ENCODE peak calls at places on chromosomes 11 and 22, in four cellular contexts. Q, P, Y and V are unnamed samples.
A peak's percentile ranks its signal among the peaks of the same experiment; 100 is the strongest.

GRCh38 chr11:10373340-10373739 is 68.5 kb downstream of the ADM start:
- DNase-seq in Q (no peak), P (no peak), Y (no peak), V (no peak)

GRCh38 chr11:75429902-75430691 is 2.9 kb downstream of the KLHL35 start:
- DNase-seq in P (no peak), Y (peak; percentile 84), Q (peak; percentile 90), V (peak; percentile 83)

GRCh38 chr11:128595221-128595620 is 7.9 kb upstream of the ETS1 start:
- DNase-seq in Q (no peak), P (no peak), Y (no peak), V (no peak)

GRCh38 chr11:81165164-81165563 is 1568.5 kb downstream of the FAM181B start:
- DNase-seq in Y (no peak), Q (no peak), P (no peak), V (no peak)

GRCh38 chr22:37998543-37998942 is 14.2 kb upstream of the SOX10 start:
- DNase-seq in P (no peak), Q (no peak), Y (no peak), V (no peak)

GRCh38 chr22:31120230-31120629 is 2.5 kb upstream of the INPP5J start:
- DNase-seq in Y (no peak), Q (no peak), P (no peak), V (no peak)

GRCh38 chr11:71505781-71506180 is 21.3 kb upstream of the KRTAP5-7 start:
- DNase-seq in Q (peak; percentile 69), P (no peak), Y (no peak), V (no peak)

GRCh38 chr11:23284626-23285025 is 424.4 kb upstream of the CCDC179 start:
- DNase-seq in Q (no peak), P (no peak), Y (no peak), V (no peak)

GRCh38 chr11:117457031-117457785 is 129.6 kb downstream of the CEP164 start:
- DNase-seq in Y (no peak), P (no peak), Q (no peak), V (no peak)

GRCh38 chr11:119501777-119502405 is 78.9 kb upstream of the THY1 start:
- DNase-seq in Q (no peak), Y (no peak), P (no peak), V (no peak)

GRCh38 chr22:29216873-29217666 is 11.4 kb downstream of the EMID1 start:
- DNase-seq in Q (no peak), Y (no peak), P (no peak), V (peak; percentile 45)

GRCh38 chr22:44024288-44024908 is at the start of gene PARVB:
- DNase-seq in P (no peak), Q (no peak), Y (peak; percentile 50), V (peak; percentile 44)

GRCh38 chr22:43090130-43090789 is 1.1 kb upstream of the TTLL1 start:
- DNase-seq in Q (no peak), Y (no peak), P (peak; percentile 87), V (peak; percentile 83)

GRCh38 chr11:116217006-116217405 is 555.8 kb downstream of the BUD13 start:
- DNase-seq in Y (peak; percentile 31), Q (no peak), P (no peak), V (no peak)

GRCh38 chr22:30217698-30218565 is 28.6 kb downstream of the LIF start:
- DNase-seq in Y (no peak), P (no peak), Q (no peak), V (no peak)

GRCh38 chr11:18534230-18534629 is 7.5 kb upstream of the TSG101 start:
- DNase-seq in Q (no peak), P (no peak), Y (no peak), V (no peak)

GRCh38 chr11:106917973-106918372 is 100.3 kb downstream of the GUCY1A2 start:
- DNase-seq in Y (no peak), Q (no peak), P (peak; percentile 17), V (peak; percentile 3)
- TF ChIP-seq CTCF in Y (no peak), Q (peak; percentile 40), P (peak; percentile 72), V (no peak)

GRCh38 chr11:46916669-46917108 is 1.7 kb downstream of the LRP4 start:
- DNase-seq in Q (no peak), P (no peak), Y (peak; percentile 55), V (peak; percentile 71)
- TF ChIP-seq CTCF in Q (peak; percentile 37), P (peak; percentile 25), Y (no peak), V (no peak)

DNA sequence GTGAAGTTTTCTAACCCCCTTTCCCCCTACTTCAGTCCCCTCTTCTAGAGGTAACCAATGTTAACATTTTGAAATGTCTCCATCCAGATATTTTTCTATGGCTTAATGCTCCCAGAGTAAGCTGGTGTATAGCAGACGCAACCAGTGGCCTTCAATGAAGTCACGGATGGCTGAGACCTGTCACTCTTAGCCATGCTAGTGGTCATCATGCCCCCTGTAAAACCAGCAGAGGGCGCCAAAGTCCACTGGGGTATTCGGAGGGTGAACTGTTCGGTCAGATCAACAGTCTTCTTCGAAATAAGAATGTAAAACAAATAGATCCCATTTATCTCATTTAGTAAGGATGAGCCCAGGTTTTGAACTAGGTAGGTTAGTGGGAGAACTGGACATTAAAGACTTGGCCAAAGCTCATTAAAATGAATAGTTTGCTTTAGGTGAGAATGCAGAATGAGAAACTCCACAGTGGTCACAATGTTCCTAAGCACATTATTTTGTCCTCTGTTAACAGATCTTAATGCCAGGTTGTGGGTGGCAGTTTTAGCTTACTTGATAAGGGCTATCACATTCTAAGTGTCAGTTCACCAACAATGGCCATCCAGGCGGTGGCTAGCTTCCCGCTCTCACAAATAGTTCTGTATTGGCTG is 8.6 kb upstream of the MMP8 start:
- DNase-seq in P (peak; percentile 56), Q (peak; percentile 86), Y (peak; percentile 75), V (peak; percentile 71)
- TF ChIP-seq CTCF in P (peak; percentile 96), Q (peak; percentile 74), Y (peak; percentile 52), V (peak; percentile 67)

DNA sequence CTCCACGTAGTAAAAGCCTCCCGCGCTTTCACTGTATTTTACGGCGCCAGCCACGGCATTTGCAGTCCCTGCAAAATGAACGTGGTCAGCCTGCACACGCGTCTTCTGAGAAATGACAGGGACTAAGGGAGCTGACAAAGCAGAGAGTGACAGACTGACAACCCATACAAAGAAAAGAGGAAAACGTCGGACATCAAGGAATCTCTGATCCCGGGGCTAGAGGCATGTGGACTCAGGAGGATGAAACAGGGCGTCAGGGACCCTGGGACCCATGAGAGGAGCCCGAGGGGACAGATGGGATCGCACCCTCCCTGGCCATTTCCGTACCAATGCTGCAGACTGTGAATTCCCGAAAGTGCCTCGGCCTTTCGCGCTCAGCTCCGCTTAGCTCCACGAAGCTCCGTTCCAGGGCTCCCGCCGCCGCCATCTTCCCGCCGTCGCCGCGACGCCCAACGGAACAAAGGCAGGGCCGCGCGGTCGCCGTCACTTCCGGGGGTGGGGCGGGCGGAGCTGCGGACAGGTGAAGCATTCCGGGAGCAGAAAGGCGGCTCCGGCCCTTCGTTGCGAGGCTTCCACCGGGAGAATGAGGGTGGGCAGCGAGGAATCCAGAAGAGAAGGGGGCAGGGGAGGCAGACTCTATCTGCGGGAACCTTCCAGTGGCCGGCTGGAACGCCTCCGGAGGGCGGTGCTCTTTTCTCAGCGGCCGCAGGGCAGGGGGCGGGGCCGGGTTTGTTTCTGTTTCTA is at the start of gene NUP160:
- DNase-seq in P (peak; percentile 76), Y (peak; percentile 94), Q (peak; percentile 91), V (peak; percentile 91)
- TF ChIP-seq CTCF in P (no peak), Y (no peak), Q (no peak), V (no peak)

GRCh38 chr22:36925388-36926290 is 12.2 kb downstream of the CSF2RB start:
- DNase-seq in Q (no peak), P (no peak), Y (no peak), V (peak; percentile 24)
- TF ChIP-seq CTCF in Q (no peak), P (no peak), Y (no peak), V (no peak)

GRCh38 chr11:79400717-79401330 is 40.0 kb downstream of the TENM4 start:
- DNase-seq in Y (peak; percentile 54), P (peak; percentile 36), Q (no peak), V (peak; percentile 23)
- TF ChIP-seq CTCF in Y (peak; percentile 26), P (peak; percentile 76), Q (peak; percentile 55), V (peak; percentile 50)

DNA sequence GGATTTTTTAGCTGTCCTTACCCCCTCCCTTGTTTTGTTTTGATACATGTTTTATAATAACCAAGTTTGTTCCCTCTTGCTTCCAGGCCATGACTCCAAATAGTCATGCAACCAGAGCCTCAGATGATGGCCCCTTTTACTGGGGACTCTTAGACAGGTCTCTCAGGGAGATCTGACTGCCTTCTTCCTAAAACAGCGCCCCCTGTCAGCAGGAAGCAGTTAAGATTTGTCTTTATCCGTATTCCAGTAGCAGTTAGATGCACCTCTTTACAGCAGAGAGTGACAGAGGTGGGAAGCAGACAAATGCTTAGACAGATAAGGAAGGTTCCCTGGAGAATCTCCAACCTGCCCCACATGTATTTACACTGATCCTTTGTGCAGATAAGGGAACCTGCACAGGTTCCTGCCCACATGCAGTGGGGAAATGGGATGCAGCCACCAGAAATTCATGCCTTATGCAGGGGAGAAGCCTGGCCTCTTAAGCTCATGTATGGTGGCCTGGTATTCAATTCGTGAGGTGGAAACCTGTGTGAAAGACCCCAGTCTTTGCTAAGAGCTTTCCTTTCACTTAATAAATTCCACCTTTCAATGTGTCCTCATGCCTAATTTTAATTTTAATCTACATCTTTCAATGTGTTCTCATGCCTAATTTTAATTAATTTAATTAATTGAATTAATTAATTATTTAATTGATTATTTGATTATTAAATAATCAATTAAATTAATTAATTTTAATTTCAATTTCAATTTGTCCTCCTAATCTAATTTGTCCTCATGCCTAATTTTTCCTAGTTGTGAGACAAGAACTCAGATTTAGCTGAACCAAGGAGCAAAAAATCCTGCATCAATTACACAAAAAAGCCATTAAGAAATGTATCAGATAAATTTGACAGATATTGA is 11.5 kb upstream of the GLYAT start:
- DNase-seq in Q (no peak), Y (no peak), P (peak; percentile 4), V (no peak)
- TF ChIP-seq CTCF in Q (peak; percentile 7), Y (no peak), P (peak; percentile 56), V (no peak)

GRCh38 chr11:1230456-1231395 is 7.9 kb downstream of the MUC5B start:
- DNase-seq in Q (no peak), P (no peak), Y (peak; percentile 26), V (no peak)
- TF ChIP-seq CTCF in Q (no peak), P (no peak), Y (no peak), V (no peak)

DNA sequence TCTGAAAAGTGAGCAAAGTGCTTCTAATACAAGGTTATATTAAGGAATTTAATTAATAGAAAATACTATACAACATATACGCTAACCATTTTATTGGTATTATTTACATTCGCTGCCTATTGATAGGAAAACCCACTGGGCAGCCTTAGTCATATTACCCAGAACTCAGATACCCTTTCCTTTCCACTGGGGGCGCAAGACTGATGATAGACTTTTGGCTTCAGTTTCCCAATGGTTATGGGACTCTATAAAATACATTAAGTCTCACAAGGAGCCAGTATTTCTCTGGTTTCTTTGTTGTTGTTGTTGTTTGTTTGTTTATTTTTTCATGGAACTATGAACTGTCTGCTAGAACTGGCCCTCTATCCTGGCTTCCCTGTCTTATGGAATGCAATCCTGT is 471.1 kb upstream of the KIRREL3 start:
- DNase-seq in Q (no peak), Y (no peak), P (no peak), V (no peak)
- TF ChIP-seq CTCF in Q (no peak), Y (no peak), P (peak; percentile 73), V (no peak)